ENCODE peak calls at places on chromosomes 5 and 9, in eight cellular contexts. Y is ovary; K is foreskin fibroblast; E is WTC11; O is GM04503; M is stimulated activated CD4-positive, alpha-beta T cell treated with anti-CD3 and anti-CD28 coated beads, Interleukin-15, amount 100 ng/mL, for 24 hours; Z is activated T-cell treated with anti-CD3 and anti-CD28 coated beads, Interleukin-2, amount 50 U/mL, for 72 hours; L is fibroblast of mammary gland. W is an unnamed sample.

GRCh38 chr9:129597355-129598088 is 23.4 kb downstream of the C9orf50 start:
- DNase-seq in Y (peak; percentile 93), K (peak; percentile 84), E (peak; percentile 74), O (no peak), M (peak; percentile 40), Z (peak; percentile 54), L (peak; percentile 68), W (no peak)

GRCh38 chr9:33934188-33934878 is 114.4 kb downstream of the UBAP2 start:
- DNase-seq in Y (no peak), K (no peak), E (no peak), O (no peak), M (no peak), Z (no peak), L (no peak), W (no peak)

GRCh38 chr9:89048611-89049010 is 57.3 kb downstream of the S1PR3 start:
- DNase-seq in Y (no peak), K (no peak), E (peak; percentile 36), O (no peak), M (no peak), Z (no peak), L (no peak), W (no peak)

GRCh38 chr5:82312373-82312856 is 34.3 kb upstream of the RPS23 start:
- DNase-seq in Y (peak; percentile 21), K (peak; percentile 90), E (peak; percentile 73), O (no peak), M (peak; percentile 55), Z (peak; percentile 45), L (peak; percentile 82), W (no peak)

GRCh38 chr9:118230319-118230718 is 526.1 kb downstream of the TLR4 start:
- DNase-seq in Y (no peak), K (no peak), E (no peak), O (no peak), M (no peak), Z (no peak), L (peak; percentile 0), W (no peak)

GRCh38 chr5:127335381-127335780 is 44.8 kb downstream of the MEGF10 start:
- DNase-seq in Y (no peak), K (peak; percentile 27), E (no peak), O (no peak), M (no peak), Z (no peak), L (peak; percentile 11), W (no peak)

GRCh38 chr5:138961221-138961620 is 86.1 kb upstream of the LRRTM2 start:
- DNase-seq in Y (no peak), K (no peak), E (no peak), O (no peak), M (no peak), Z (no peak), L (no peak), W (no peak)

GRCh38 chr5:18314192-18314778 is 680.0 kb downstream of the TAF11L14 start:
- DNase-seq in Y (no peak), K (peak; percentile 44), E (no peak), O (no peak), M (peak; percentile 10), Z (no peak), L (peak; percentile 36), W (no peak)

GRCh38 chr9:8895498-8896224 is 1096.1 kb upstream of the DMAC1 start:
- DNase-seq in Y (no peak), K (peak; percentile 68), E (no peak), O (no peak), M (no peak), Z (no peak), L (peak; percentile 62), W (no peak)

GRCh38 chr5:135641329-135642178 is 62.8 kb upstream of the CXCL14 start:
- DNase-seq in Y (no peak), K (no peak), E (no peak), O (no peak), M (no peak), Z (no peak), L (no peak), W (no peak)

W was measured in CD8-positive, alpha-beta T cell.